ENCODE peak calls at places on chromosomes 3 and 15, in seven cellular contexts. One of them, this sample, is unnamed.

GRCh38 chr3:151371531-151371930 is 13.0 kb downstream of the P2RY12 start:
- DNase-seq in thyroid gland: no peak
- DNase-seq in HCT116: no peak
- DNase-seq in transverse colon: no peak
- DNase-seq in A549: no peak
- DNase-seq in H1: no peak
- DNase-seq in adrenal gland: no peak
- DNase-seq in this sample: no peak

GRCh38 chr15:31326729-31327673 is at the start of gene KLF13:
- DNase-seq in A549: peak; percentile 54
- DNase-seq in HCT116: no peak
- DNase-seq in transverse colon: peak; percentile 76
- DNase-seq in adrenal gland: peak; percentile 57
- DNase-seq in H1: no peak
- DNase-seq in thyroid gland: peak; percentile 72
- DNase-seq in this sample: peak; percentile 66

GRCh38 chr3:147422934-147423599 is 13.9 kb downstream of the ZIC1 start:
- DNase-seq in HCT116: no peak
- DNase-seq in H1: no peak
- DNase-seq in transverse colon: no peak
- DNase-seq in A549: no peak
- DNase-seq in thyroid gland: no peak
- DNase-seq in adrenal gland: no peak
- DNase-seq in this sample: no peak

GRCh38 chr3:142319912-142320311 is 94.5 kb upstream of the GK5 start:
- DNase-seq in adrenal gland: no peak
- DNase-seq in thyroid gland: no peak
- DNase-seq in transverse colon: no peak
- DNase-seq in A549: no peak
- DNase-seq in HCT116: no peak
- DNase-seq in H1: no peak
- DNase-seq in this sample: no peak

GRCh38 chr3:125045194-125045593 is 10.6 kb downstream of the HEG1 start:
- DNase-seq in adrenal gland: no peak
- DNase-seq in H1: no peak
- DNase-seq in A549: no peak
- DNase-seq in HCT116: no peak
- DNase-seq in transverse colon: no peak
- DNase-seq in thyroid gland: no peak
- DNase-seq in this sample: no peak

GRCh38 chr15:70857547-70858265 is 3.7 kb upstream of the LARP6 start:
- DNase-seq in HCT116: no peak
- DNase-seq in H1: no peak
- DNase-seq in transverse colon: no peak
- DNase-seq in adrenal gland: no peak
- DNase-seq in A549: no peak
- DNase-seq in thyroid gland: no peak
- DNase-seq in this sample: no peak

GRCh38 chr3:56145410-56145809 is 322.9 kb downstream of the ERC2 start:
- DNase-seq in thyroid gland: no peak
- DNase-seq in transverse colon: no peak
- DNase-seq in H1: no peak
- DNase-seq in A549: no peak
- DNase-seq in HCT116: no peak
- DNase-seq in adrenal gland: no peak
- DNase-seq in this sample: no peak

GRCh38 chr15:51281368-51281967 is 56.9 kb downstream of the CYP19A1 start:
- DNase-seq in adrenal gland: peak; percentile 32
- DNase-seq in A549: peak; percentile 60
- DNase-seq in transverse colon: peak; percentile 62
- DNase-seq in thyroid gland: peak; percentile 64
- DNase-seq in H1: peak; percentile 79
- DNase-seq in HCT116: peak; percentile 22
- DNase-seq in this sample: peak; percentile 28

GRCh38 chr3:150751781-150752263 is 11.1 kb downstream of the SIAH2 start:
- DNase-seq in A549: no peak
- DNase-seq in H1: no peak
- DNase-seq in thyroid gland: peak; percentile 68
- DNase-seq in transverse colon: peak; percentile 60
- DNase-seq in HCT116: no peak
- DNase-seq in adrenal gland: no peak
- DNase-seq in this sample: no peak

GRCh38 chr3:80367149-80367548 is 599.4 kb upstream of the ROBO1 start:
- DNase-seq in A549: no peak
- DNase-seq in thyroid gland: no peak
- DNase-seq in transverse colon: no peak
- DNase-seq in HCT116: no peak
- DNase-seq in H1: no peak
- DNase-seq in adrenal gland: no peak
- DNase-seq in this sample: no peak

GRCh38 chr3:143269741-143270140 is 150.2 kb downstream of the CHST2 start:
- DNase-seq in H1: no peak
- DNase-seq in A549: no peak
- DNase-seq in HCT116: no peak
- DNase-seq in thyroid gland: no peak
- DNase-seq in adrenal gland: no peak
- DNase-seq in transverse colon: no peak
- DNase-seq in this sample: no peak

GRCh38 chr15:69906256-69907185 is 191.2 kb downstream of the TLE3 start:
- DNase-seq in transverse colon: no peak
- DNase-seq in adrenal gland: no peak
- DNase-seq in HCT116: no peak
- DNase-seq in thyroid gland: no peak
- DNase-seq in A549: no peak
- DNase-seq in H1: no peak
- DNase-seq in this sample: no peak

GRCh38 chr3:157626817-157627216 is 123.6 kb upstream of the VEPH1 start:
- DNase-seq in adrenal gland: no peak
- DNase-seq in thyroid gland: no peak
- DNase-seq in A549: no peak
- DNase-seq in transverse colon: no peak
- DNase-seq in HCT116: no peak
- DNase-seq in H1: no peak
- DNase-seq in this sample: no peak

GRCh38 chr3:188417329-188417728 is 263.4 kb downstream of the LPP start:
- DNase-seq in H1: no peak
- DNase-seq in adrenal gland: no peak
- DNase-seq in HCT116: no peak
- DNase-seq in A549: no peak
- DNase-seq in transverse colon: no peak
- DNase-seq in thyroid gland: no peak
- DNase-seq in this sample: no peak

GRCh38 chr3:137612293-137612692 is 151.8 kb upstream of the SOX14 start:
- DNase-seq in transverse colon: no peak
- DNase-seq in HCT116: no peak
- DNase-seq in adrenal gland: no peak
- DNase-seq in H1: no peak
- DNase-seq in A549: no peak
- DNase-seq in thyroid gland: no peak
- DNase-seq in this sample: no peak

GRCh38 chr15:40006646-40007045 is 32.3 kb downstream of the SRP14 start:
- DNase-seq in A549: no peak
- DNase-seq in transverse colon: no peak
- DNase-seq in thyroid gland: no peak
- DNase-seq in adrenal gland: no peak
- DNase-seq in HCT116: no peak
- DNase-seq in H1: no peak
- DNase-seq in this sample: no peak

DNA sequence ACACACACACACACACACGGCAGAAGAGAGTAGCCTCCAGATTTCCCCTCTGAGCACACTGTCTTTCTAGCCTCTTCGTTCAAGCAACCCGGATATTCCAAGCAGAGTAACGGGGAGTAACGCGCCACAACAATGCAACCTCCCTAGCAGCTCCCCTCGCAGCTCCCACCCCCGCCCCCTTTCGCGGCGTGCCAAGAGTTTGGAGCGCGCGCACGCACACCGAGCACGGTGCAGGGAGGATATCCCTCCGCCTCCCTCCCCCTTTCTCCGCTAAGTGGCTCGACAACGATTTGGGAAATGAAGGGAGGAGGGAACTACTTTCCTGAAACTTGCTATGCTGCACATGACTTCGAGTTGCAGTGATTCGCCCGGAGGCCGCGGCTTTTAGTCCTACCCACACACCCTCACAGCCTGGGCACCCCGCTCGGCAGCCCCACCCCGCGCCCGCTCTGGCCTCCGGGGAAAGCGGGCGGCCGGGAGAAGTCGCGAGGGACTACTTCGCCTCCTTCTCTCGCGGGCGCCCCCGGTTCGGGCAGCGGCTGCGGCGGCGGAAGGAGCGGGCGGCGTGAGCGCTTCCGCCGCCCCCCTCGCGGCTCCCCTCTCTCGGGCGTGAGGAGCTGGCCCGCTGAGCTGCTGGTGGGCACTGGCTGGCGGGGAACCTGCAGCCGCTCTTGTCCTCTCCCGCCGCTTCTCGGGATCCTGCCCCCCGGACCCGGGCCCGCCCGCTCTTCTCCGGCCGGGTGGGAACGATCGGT is 733 bp upstream of the SPRED1 start:
- DNase-seq in H1: peak; percentile 88
- DNase-seq in adrenal gland: peak; percentile 95
- DNase-seq in A549: peak; percentile 41
- DNase-seq in HCT116: peak; percentile 96
- DNase-seq in thyroid gland: peak; percentile 90
- DNase-seq in transverse colon: peak; percentile 90
- DNase-seq in this sample: peak; percentile 42
- TF ChIP-seq POLR2A in H1: peak; percentile 88
- TF ChIP-seq POLR2A in adrenal gland: peak; percentile 69
- TF ChIP-seq POLR2A in A549: peak; percentile 50
- TF ChIP-seq POLR2A in HCT116: peak; percentile 53
- TF ChIP-seq POLR2A in thyroid gland: no peak
- TF ChIP-seq POLR2A in transverse colon: peak; percentile 83
- TF ChIP-seq POLR2A in this sample: peak; percentile 72

DNA sequence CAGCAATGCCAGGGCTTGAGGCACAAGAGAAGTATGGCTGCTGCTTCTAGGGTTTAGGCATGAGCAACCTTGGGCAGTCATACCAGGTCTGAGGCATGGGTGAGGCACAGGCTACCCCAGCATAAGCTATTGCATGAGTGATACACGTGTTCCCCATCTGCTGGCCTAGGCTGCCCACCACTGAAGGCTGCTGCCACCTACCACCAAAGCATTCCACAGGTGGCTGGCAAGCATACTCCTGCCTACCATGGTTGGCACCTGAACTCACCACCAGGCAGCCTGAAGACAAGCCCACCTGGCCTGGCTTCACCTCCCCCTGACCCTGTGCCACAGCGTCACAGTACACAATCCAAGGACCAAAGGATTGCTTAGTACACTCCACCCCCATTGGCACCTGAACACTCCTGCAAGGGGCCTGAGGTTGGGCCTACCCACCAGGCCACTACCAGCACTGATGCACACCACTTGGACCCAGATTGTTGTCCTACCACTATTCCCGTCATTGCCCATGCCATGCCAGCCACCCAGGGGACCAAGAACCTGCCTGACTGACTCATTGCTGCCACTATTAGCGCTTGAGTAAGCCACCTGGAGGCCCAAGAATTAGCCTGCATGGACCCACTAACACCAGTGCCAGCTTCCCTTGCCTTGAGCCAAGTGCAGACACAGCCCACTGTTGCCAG is 115.7 kb downstream of the STT3B start:
- DNase-seq in A549: no peak
- DNase-seq in H1: no peak
- DNase-seq in HCT116: no peak
- DNase-seq in thyroid gland: no peak
- DNase-seq in adrenal gland: no peak
- DNase-seq in transverse colon: no peak
- DNase-seq in this sample: no peak
- TF ChIP-seq POLR2A in A549: no peak
- TF ChIP-seq POLR2A in H1: peak; percentile 38
- TF ChIP-seq POLR2A in HCT116: no peak
- TF ChIP-seq POLR2A in thyroid gland: no peak
- TF ChIP-seq POLR2A in adrenal gland: no peak
- TF ChIP-seq POLR2A in transverse colon: no peak
- TF ChIP-seq POLR2A in this sample: no peak

GRCh38 chr15:96336643-96337353 is 6.3 kb downstream of the NR2F2 start:
- DNase-seq in thyroid gland: no peak
- DNase-seq in transverse colon: peak; percentile 34
- DNase-seq in adrenal gland: peak; percentile 13
- DNase-seq in H1: no peak
- DNase-seq in A549: no peak
- DNase-seq in HCT116: no peak
- DNase-seq in this sample: no peak
- TF ChIP-seq POLR2A in thyroid gland: no peak
- TF ChIP-seq POLR2A in transverse colon: peak; percentile 35
- TF ChIP-seq POLR2A in adrenal gland: peak; percentile 34
- TF ChIP-seq POLR2A in H1: no peak
- TF ChIP-seq POLR2A in A549: no peak
- TF ChIP-seq POLR2A in HCT116: no peak
- TF ChIP-seq POLR2A in this sample: no peak

DNA sequence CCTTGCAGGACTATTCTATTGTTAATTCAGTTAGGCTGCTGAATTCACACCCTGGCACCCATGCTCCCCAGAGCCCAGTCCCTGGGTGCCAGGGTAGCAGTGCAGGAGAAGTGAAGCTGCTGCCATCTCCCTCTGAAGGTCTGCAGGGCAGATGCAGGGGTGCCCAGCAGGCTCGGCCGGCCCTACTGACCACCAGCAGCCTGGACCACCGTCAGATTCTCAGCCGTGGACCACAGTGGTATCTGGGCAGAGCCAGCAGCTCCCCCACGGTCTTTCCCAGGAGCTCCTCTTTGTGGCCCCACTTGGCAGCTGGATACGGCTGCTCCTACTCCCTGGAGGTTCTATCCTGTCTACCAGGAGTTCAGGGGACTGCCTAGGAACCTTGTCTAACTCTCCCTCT is 46.8 kb downstream of the ALDH1L1 start:
- DNase-seq in H1: peak; percentile 47
- DNase-seq in thyroid gland: no peak
- DNase-seq in HCT116: no peak
- DNase-seq in transverse colon: peak; percentile 3
- DNase-seq in adrenal gland: peak; percentile 8
- DNase-seq in A549: no peak
- DNase-seq in this sample: no peak
- TF ChIP-seq POLR2A in H1: no peak
- TF ChIP-seq POLR2A in thyroid gland: no peak
- TF ChIP-seq POLR2A in HCT116: no peak
- TF ChIP-seq POLR2A in transverse colon: no peak
- TF ChIP-seq POLR2A in adrenal gland: no peak
- TF ChIP-seq POLR2A in A549: no peak
- TF ChIP-seq POLR2A in this sample: no peak